ENCODE peak calls at places on chromosomes 7 and 10, in five cellular contexts. T is neural progenitor cell, O is OCI-LY7, A is H9, I is endothelial cell of umbilical vein. E is an unnamed sample.

GRCh38 chr10:132506711-132507466 is 30.7 kb upstream of the INPP5A start:
- DNase-seq in O (no peak), I (no peak), T (no peak), A (peak; percentile 14), E (peak; percentile 96)

GRCh38 chr7:39633563-39634550 is 10.5 kb downstream of the RALA start:
- DNase-seq in A (no peak), I (peak; percentile 37), T (no peak), O (no peak), E (no peak)

GRCh38 chr7:105304040-105304895 is 84.5 kb downstream of the SRPK2 start:
- DNase-seq in I (no peak), O (no peak), A (no peak), T (no peak), E (peak; percentile 87)

GRCh38 chr7:37448057-37448636 is 517 bp downstream of the ELMO1 start:
- DNase-seq in O (no peak), I (no peak), A (peak; percentile 40), T (peak; percentile 65), E (peak; percentile 71)

GRCh38 chr10:132185601-132186487 is 904 bp upstream of the DPYSL4 start:
- DNase-seq in O (no peak), A (peak; percentile 62), I (peak; percentile 26), T (peak; percentile 84), E (peak; percentile 95)

GRCh38 chr7:102728-103127 is 89.6 kb upstream of the FAM20C start:
- DNase-seq in I (no peak), O (no peak), T (no peak), A (no peak), E (no peak)

GRCh38 chr7:1270181-1270580 is 37.5 kb downstream of the UNCX start:
- DNase-seq in T (no peak), I (no peak), O (no peak), A (no peak), E (no peak)

GRCh38 chr7:83475403-83475802 is 173.5 kb downstream of the SEMA3E start:
- DNase-seq in A (peak; percentile 80), O (no peak), T (peak; percentile 52), I (no peak), E (no peak)

GRCh38 chr7:55130554-55131198 is 111.9 kb downstream of the EGFR start:
- DNase-seq in O (no peak), T (peak; percentile 79), I (no peak), A (no peak), E (no peak)

GRCh38 chr10:86023336-86023735 is 343.3 kb downstream of the GRID1 start:
- DNase-seq in O (no peak), A (no peak), I (no peak), T (no peak), E (peak; percentile 46)

GRCh38 chr7:48090095-48090805 is 1.2 kb downstream of the UPP1 start:
- DNase-seq in A (peak; percentile 46), O (no peak), I (peak; percentile 73), T (peak; percentile 83), E (peak; percentile 49)

GRCh38 chr10:117936136-117936535 is 110.6 kb downstream of the RAB11FIP2 start:
- DNase-seq in I (no peak), T (no peak), O (no peak), A (no peak), E (no peak)

GRCh38 chr10:6212806-6213205 is 10.1 kb downstream of the PFKFB3 start:
- DNase-seq in I (no peak), T (no peak), O (no peak), A (no peak), E (peak; percentile 61)
- H3K79me2 ChIP-seq in I (peaks cover 36% of the 10 kb centered on the region), T (peaks cover 67% of the 10 kb centered on the region), O (peaks cover 52% of the 10 kb centered on the region), A (peaks cover 4% of the 10 kb centered on the region), E (peaks cover 26% of the 10 kb centered on the region)

GRCh38 chr10:29324220-29324831 is 35.5 kb downstream of the LYZL1 start:
- DNase-seq in A (no peak), I (no peak), O (no peak), T (no peak), E (peak; percentile 51)
- H2AFZ ChIP-seq in A (no peak overlapping the region), I (no peak overlapping the region), O (no peak overlapping the region), T (no peak overlapping the region), E (peak overlapping the region; percentile 21)

GRCh38 chr10:116270691-116271592 is 2.1 kb downstream of the GFRA1 start:
- DNase-seq in O (no peak), A (peak; percentile 53), T (peak; percentile 69), I (no peak), E (peak; percentile 93)
- H3K79me2 ChIP-seq in O (no peaks in the 10 kb centered on the region), A (no peaks in the 10 kb centered on the region), T (no peaks in the 10 kb centered on the region), I (no peaks in the 10 kb centered on the region), E (no peaks in the 10 kb centered on the region)

GRCh38 chr7:24972991-24973390 is 7.0 kb downstream of the OSBPL3 start:
- DNase-seq in A (no peak), I (no peak), T (no peak), O (no peak), E (peak; percentile 27)

GRCh38 chr7:24971333-24972165 is 8.4 kb downstream of the OSBPL3 start:
- DNase-seq in O (no peak), I (peak; percentile 56), A (peak; percentile 33), T (no peak), E (peak; percentile 89)

GRCh38 chr7:24968165-24968564 is 11.8 kb downstream of the OSBPL3 start:
- DNase-seq in A (no peak), T (no peak), I (no peak), O (no peak), E (no peak)

GRCh38 chr7:24972166-24972477 is 7.9 kb downstream of the OSBPL3 start:
- DNase-seq in A (no peak), T (no peak), O (no peak), I (no peak), E (no peak)

GRCh38 chr7:24970676-24971075 is 9.3 kb downstream of the OSBPL3 start:
- DNase-seq in T (no peak), O (no peak), A (no peak), I (no peak), E (no peak)
- H2AFZ ChIP-seq in T (no peak overlapping the region), O (no peak overlapping the region), A (no peak overlapping the region), I (no peak overlapping the region), E (peak overlapping the region; percentile 40)

DNA sequence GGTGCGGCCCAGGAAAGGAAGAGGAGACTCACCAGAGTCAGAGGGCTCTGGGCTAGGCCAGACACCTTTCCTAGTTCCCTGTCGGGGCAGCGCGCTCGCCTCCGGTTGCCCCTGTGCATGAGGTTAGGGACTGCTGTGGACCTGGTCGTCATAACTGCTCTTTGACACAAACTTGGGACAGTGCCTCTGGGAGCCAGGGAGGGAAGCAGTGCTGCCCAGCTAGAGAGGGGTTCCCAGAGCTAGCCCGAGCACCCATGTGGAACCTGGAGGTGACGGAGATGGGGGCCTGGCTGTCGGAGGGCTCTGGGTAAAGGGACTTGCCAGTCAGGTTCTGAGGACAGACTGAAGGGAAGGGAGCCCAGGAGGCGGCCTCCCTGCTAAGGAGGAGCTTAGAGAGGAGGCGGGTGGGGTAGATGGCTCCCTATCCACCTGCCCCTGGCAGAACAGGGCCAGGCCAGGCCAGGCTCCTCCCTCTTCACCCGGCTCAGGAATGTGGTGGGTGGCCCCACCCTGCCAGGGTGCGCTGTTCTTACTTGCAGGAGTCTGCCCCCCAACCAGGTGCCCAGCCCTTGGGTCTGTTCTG is 29.7 kb downstream of the AGAP3 start:
- DNase-seq in T (no peak), A (no peak), I (no peak), O (no peak), E (peak; percentile 95)
- H3K79me2 ChIP-seq in T (peaks cover 51% of the 10 kb centered on the region), A (peaks cover 4% of the 10 kb centered on the region), I (peaks cover 52% of the 10 kb centered on the region), O (no peaks in the 10 kb centered on the region), E (peaks cover 48% of the 10 kb centered on the region)

GRCh38 chr7:91264924-91265681 is 870 bp downstream of the FZD1 start:
- DNase-seq in I (peak; percentile 72), A (peak; percentile 52), T (peak; percentile 62), O (peak; percentile 46), E (peak; percentile 91)

GRCh38 chr7:91264083-91264923 is at the start of gene FZD1:
- DNase-seq in I (peak; percentile 98), T (peak; percentile 99), A (peak; percentile 98), O (peak; percentile 94), E (peak; percentile 99)

GRCh38 chr7:91266931-91267557 is 2.8 kb downstream of the FZD1 start:
- DNase-seq in A (peak; percentile 41), T (peak; percentile 43), O (no peak), I (no peak), E (peak; percentile 89)

GRCh38 chr7:91266067-91266930 is 2.1 kb downstream of the FZD1 start:
- DNase-seq in A (peak; percentile 43), T (peak; percentile 50), O (no peak), I (no peak), E (peak; percentile 58)

DNA sequence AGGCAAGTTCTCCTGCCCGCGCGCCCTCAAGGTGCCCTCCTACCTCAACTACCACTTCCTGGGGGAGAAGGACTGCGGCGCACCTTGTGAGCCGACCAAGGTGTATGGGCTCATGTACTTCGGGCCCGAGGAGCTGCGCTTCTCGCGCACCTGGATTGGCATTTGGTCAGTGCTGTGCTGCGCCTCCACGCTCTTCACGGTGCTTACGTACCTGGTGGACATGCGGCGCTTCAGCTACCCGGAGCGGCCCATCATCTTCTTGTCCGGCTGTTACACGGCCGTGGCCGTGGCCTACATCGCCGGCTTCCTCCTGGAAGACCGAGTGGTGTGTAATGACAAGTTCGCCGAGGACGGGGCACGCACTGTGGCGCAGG is 1.4 kb downstream of the FZD1 start:
- DNase-seq in O (no peak), A (peak; percentile 39), T (peak; percentile 18), I (peak; percentile 13), E (peak; percentile 48)
- H2AFZ ChIP-seq in O (no peak overlapping the region), A (no peak overlapping the region), T (no peak overlapping the region), I (peak overlapping the region; percentile 84), E (peak overlapping the region; percentile 91)

GRCh38 chr10:99966306-99966705 is 43.4 kb downstream of the DNMBP start:
- DNase-seq in T (no peak), O (no peak), I (peak; percentile 93), A (no peak), E (peak; percentile 91)
- H3K79me2 ChIP-seq in T (no peaks in the 10 kb centered on the region), O (no peaks in the 10 kb centered on the region), I (peaks cover 59% of the 10 kb centered on the region), A (no peaks in the 10 kb centered on the region), E (peaks cover 46% of the 10 kb centered on the region)

GRCh38 chr10:72334196-72334831 is 20.4 kb downstream of the DNAJB12 start:
- DNase-seq in T (peak; percentile 87), A (peak; percentile 77), I (peak; percentile 46), O (no peak), E (peak; percentile 50)
- H2AFZ ChIP-seq in T (no peak overlapping the region), A (no peak overlapping the region), I (no peak overlapping the region), O (peak overlapping the region; percentile 36), E (no peak overlapping the region)

E was measured in osteoblast.